ENCODE peak calls at places on chromosomes 3 and 15, in six cellular contexts. H, R, O, T, S and Z are unnamed samples.

GRCh38 chr3:126441256-126441880 is 34.3 kb downstream of the ZXDC start:
- DNase-seq in H (no peak), R (no peak), O (no peak), T (no peak), S (no peak), Z (no peak)

GRCh38 chr3:113136529-113136928 is 74.8 kb upstream of the BOC start:
- DNase-seq in H (no peak), R (no peak), O (no peak), T (no peak), S (no peak), Z (no peak)

GRCh38 chr15:64527263-64527984 is 67.0 kb downstream of the ZNF609 start:
- DNase-seq in H (peak), R (no peak), O (no peak), T (peak), S (peak), Z (peak)

GRCh38 chr15:91670108-91670507 is 183.4 kb upstream of the SLCO3A1 start:
- DNase-seq in H (no peak), R (no peak), O (no peak), T (no peak), S (no peak), Z (no peak)

GRCh38 chr3:30289324-30289723 is 317.1 kb upstream of the TGFBR2 start:
- DNase-seq in H (no peak), R (no peak), O (no peak), T (peak), S (peak), Z (no peak)

GRCh38 chr3:148710665-148711064 is 13.0 kb downstream of the AGTR1 start:
- DNase-seq in H (no peak), R (no peak), O (no peak), T (no peak), S (no peak), Z (no peak)

GRCh38 chr15:39511000-39511914 is 69.6 kb upstream of the THBS1 start:
- DNase-seq in H (peak), R (peak), O (peak), T (peak), S (peak), Z (peak)

GRCh38 chr15:49238342-49238741 is 68.3 kb downstream of the GALK2 start:
- DNase-seq in H (peak), R (no peak), O (no peak), T (no peak), S (peak), Z (peak)

GRCh38 chr3:85210540-85210939 is 251.8 kb downstream of the CADM2 start:
- DNase-seq in H (no peak), R (no peak), O (no peak), T (no peak), S (no peak), Z (no peak)

GRCh38 chr15:89430530-89431341 is 65.6 kb downstream of the RHCG start:
- DNase-seq in H (no peak), R (peak), O (peak), T (peak), S (peak), Z (peak)

GRCh38 chr3:33704891-33705290 is 13.2 kb downstream of the CLASP2 start:
- DNase-seq in H (no peak), R (no peak), O (no peak), T (no peak), S (no peak), Z (no peak)

GRCh38 chr3:165895919-165896318 is 58.7 kb upstream of the BCHE start:
- DNase-seq in H (no peak), R (no peak), O (no peak), T (no peak), S (peak), Z (no peak)

GRCh38 chr3:107488942-107489341 is 33.8 kb upstream of the BBX start:
- DNase-seq in H (no peak), R (no peak), O (no peak), T (no peak), S (peak), Z (no peak)

GRCh38 chr3:64398431-64398830 is 173.2 kb upstream of the PRICKLE2 start:
- DNase-seq in H (peak), R (no peak), O (no peak), T (no peak), S (peak), Z (no peak)

GRCh38 chr3:119616056-119616455 is 18.4 kb downstream of the PLA1A start:
- DNase-seq in H (no peak), R (no peak), O (no peak), T (no peak), S (no peak), Z (no peak)

GRCh38 chr3:186107148-186108105 is 1.5 kb downstream of the ETV5 start:
- DNase-seq in H (no peak), R (peak), O (peak), T (peak), S (peak), Z (peak)

GRCh38 chr3:171064461-171064860 is 37.9 kb upstream of the SLC2A2 start:
- DNase-seq in H (no peak), R (no peak), O (no peak), T (no peak), S (no peak), Z (no peak)

GRCh38 chr3:145522893-145523651 is 637.9 kb downstream of the PLOD2 start:
- DNase-seq in H (no peak), R (no peak), O (no peak), T (no peak), S (no peak), Z (no peak)

GRCh38 chr3:51057111-51057510 is 328.0 kb upstream of the MANF start:
- DNase-seq in H (no peak), R (no peak), O (no peak), T (no peak), S (no peak), Z (no peak)

GRCh38 chr3:38565339-38566214 is 69.4 kb downstream of the EXOG start:
- DNase-seq in H (no peak), R (peak), O (no peak), T (no peak), S (no peak), Z (no peak)

GRCh38 chr3:6680119-6680806 is 180.7 kb upstream of the GRM7 start:
- DNase-seq in H (no peak), R (no peak), O (no peak), T (no peak), S (no peak), Z (no peak)

DNA sequence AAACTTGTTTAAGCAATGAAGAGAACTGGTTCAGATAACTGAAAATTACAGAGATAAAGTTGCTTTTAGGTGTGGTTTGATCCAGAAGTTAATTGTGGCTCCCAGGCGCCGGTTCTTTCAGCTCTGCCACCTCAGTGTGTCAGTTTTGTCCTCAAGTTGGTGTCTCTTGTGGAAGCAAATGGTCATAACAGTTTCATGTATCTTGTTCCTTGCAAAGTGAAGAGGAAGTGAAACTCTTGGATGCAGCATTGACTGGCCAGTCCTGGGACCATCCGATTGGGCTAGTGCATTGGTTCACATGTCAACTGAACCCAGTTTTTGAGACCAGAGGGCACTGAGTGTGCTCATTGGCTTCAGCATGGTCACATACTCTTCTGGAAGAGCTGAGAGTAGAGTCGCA is 181.4 kb upstream of the GRM7 start:
- DNase-seq in H (no peak), R (no peak), O (no peak), T (no peak), S (no peak), Z (no peak)
- TF ChIP-seq CTCF in H (no peak), R (no peak), O (no peak), T (no peak), S (no peak), Z (no peak)

GRCh38 chr3:52278510-52279069 is at the start of gene WDR82:
- DNase-seq in H (peak), R (peak), O (peak), T (peak), S (peak), Z (peak)

GRCh38 chr3:52277972-52278509 is 408 bp downstream of the WDR82 start:
- DNase-seq in H (no peak), R (peak), O (no peak), T (peak), S (peak), Z (peak)

GRCh38 chr3:52286777-52287110 is 884 bp upstream of the GLYCTK start:
- DNase-seq in H (no peak), R (no peak), O (no peak), T (no peak), S (peak), Z (peak)

GRCh38 chr3:52280046-52280445 is 1.6 kb upstream of the WDR82 start:
- DNase-seq in H (no peak), R (no peak), O (no peak), T (peak), S (peak), Z (peak)

GRCh38 chr3:52281980-52282801 is 3.7 kb upstream of the WDR82 start:
- DNase-seq in H (no peak), R (no peak), O (no peak), T (no peak), S (peak), Z (no peak)
- H3K4me3 ChIP-seq in H (no peak), R (no peak), O (no peak), T (no peak), S (no peak), Z (no peak)

GRCh38 chr3:72888546-72889309 is 882 bp downstream of the GXYLT2 start:
- DNase-seq in H (no peak), R (no peak), O (no peak), T (peak), S (peak), Z (peak)
- TF ChIP-seq CTCF in H (no peak), R (no peak), O (no peak), T (no peak), S (no peak), Z (no peak)

GRCh38 chr3:134236505-134236904 is 14.2 kb downstream of the RYK start:
- DNase-seq in H (no peak), R (no peak), O (no peak), T (no peak), S (no peak), Z (peak)
- H3K4me3 ChIP-seq in H (no peak), R (no peak), O (no peak), T (no peak), S (no peak), Z (no peak)

GRCh38 chr3:67419779-67420178 is 234.6 kb downstream of the SUCLG2 start:
- DNase-seq in H (no peak), R (no peak), O (no peak), T (no peak), S (no peak), Z (no peak)

GRCh38 chr3:67415504-67415903 is 238.9 kb downstream of the SUCLG2 start:
- DNase-seq in H (peak), R (no peak), O (no peak), T (no peak), S (peak), Z (peak)

GRCh38 chr3:67418539-67419529 is 235.6 kb downstream of the SUCLG2 start:
- DNase-seq in H (no peak), R (no peak), O (no peak), T (no peak), S (peak), Z (no peak)

GRCh38 chr3:67414740-67415139 is 239.7 kb downstream of the SUCLG2 start:
- DNase-seq in H (no peak), R (no peak), O (no peak), T (no peak), S (peak), Z (peak)

DNA sequence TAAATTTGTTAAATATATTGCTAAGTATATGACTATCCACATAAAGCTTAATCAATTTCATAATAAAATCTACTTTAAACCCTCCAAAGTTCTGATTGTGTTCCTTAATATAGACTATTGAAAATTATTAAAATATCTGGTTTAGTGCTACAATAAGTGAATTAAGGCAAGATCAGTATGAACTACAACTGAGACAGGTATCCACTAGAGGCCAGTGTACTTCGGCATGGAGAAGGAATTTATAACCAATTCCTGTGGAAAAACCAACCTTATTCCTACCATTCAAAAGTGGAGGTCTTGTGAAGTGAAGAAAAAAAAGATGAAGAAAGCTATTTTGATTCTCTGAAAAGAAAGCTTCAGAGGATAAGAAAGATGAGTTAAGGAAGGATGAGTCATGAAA is 237.7 kb downstream of the SUCLG2 start:
- DNase-seq in H (no peak), R (no peak), O (no peak), T (no peak), S (peak), Z (peak)
- TF ChIP-seq CTCF in H (no peak), R (no peak), O (no peak), T (no peak), S (peak), Z (peak)

GRCh38 chr3:141419946-141420345 is 51.6 kb downstream of the ZBTB38 start:
- DNase-seq in H (no peak), R (no peak), O (no peak), T (no peak), S (no peak), Z (no peak)

GRCh38 chr3:141421186-141421585 is 52.9 kb downstream of the ZBTB38 start:
- DNase-seq in H (no peak), R (no peak), O (no peak), T (no peak), S (no peak), Z (no peak)

GRCh38 chr3:141415959-141416358 is 47.7 kb downstream of the ZBTB38 start:
- DNase-seq in H (no peak), R (no peak), O (no peak), T (peak), S (no peak), Z (no peak)

GRCh38 chr3:141421639-141422319 is 53.5 kb downstream of the ZBTB38 start:
- DNase-seq in H (peak), R (no peak), O (no peak), T (no peak), S (peak), Z (peak)

GRCh38 chr3:141418751-141419150 is 50.4 kb downstream of the ZBTB38 start:
- DNase-seq in H (no peak), R (no peak), O (no peak), T (no peak), S (no peak), Z (no peak)
- H3K4me3 ChIP-seq in H (no peak), R (no peak), O (no peak), T (no peak), S (no peak), Z (no peak)